ENCODE peak calls at places on chromosomes 16 and 17, in four cellular contexts. B, K, R and H are unnamed samples.

GRCh38 chr16:11257131-11257938 is 1.3 kb upstream of the SOCS1 start:
- DNase-seq in B (peak), R (peak), K (peak), H (peak)

GRCh38 chr16:85291302-85292148 is 179.3 kb upstream of the CIBAR2 start:
- DNase-seq in R (no peak), K (no peak), B (peak), H (peak)

GRCh38 chr17:3993493-3994220 is 29.4 kb upstream of the ATP2A3 start:
- DNase-seq in R (no peak), K (no peak), B (no peak), H (no peak)

GRCh38 chr17:5203178-5203907 is 11.7 kb upstream of the ZNF594 start:
- DNase-seq in B (no peak), K (no peak), R (peak), H (no peak)

GRCh38 chr16:81367821-81368220 is 53.1 kb downstream of the GAN start:
- DNase-seq in B (no peak), R (no peak), K (no peak), H (no peak)

GRCh38 chr16:57509231-57509923 is 23.1 kb upstream of the DOK4 start:
- DNase-seq in K (no peak), R (peak), B (no peak), H (no peak)

GRCh38 chr16:1197237-1197866 is 27.7 kb downstream of the TPSG1 start:
- DNase-seq in K (no peak), B (no peak), R (no peak), H (no peak)

GRCh38 chr17:50532452-50533024 is at the start of gene EPN3:
- DNase-seq in B (no peak), K (peak), R (peak), H (no peak)

GRCh38 chr17:5630434-5630833 is 46.1 kb upstream of the NLRP1 start:
- DNase-seq in K (no peak), B (no peak), R (peak), H (no peak)

GRCh38 chr17:74220966-74221814 is 7.8 kb downstream of the TTYH2 start:
- DNase-seq in B (no peak), R (no peak), K (no peak), H (no peak)

GRCh38 chr16:1655909-1656807 is 21.9 kb upstream of the JPT2 start:
- DNase-seq in R (no peak), B (no peak), K (no peak), H (no peak)

GRCh38 chr17:7219434-7219811 is 213 bp downstream of the DLG4 start:
- DNase-seq in K (no peak), R (no peak), B (no peak), H (no peak)

GRCh38 chr17:38560503-38561318 is 45.0 kb downstream of the SRCIN1 start:
- DNase-seq in R (peak), K (no peak), B (no peak), H (no peak)

GRCh38 chr16:72371307-72372081 is 199.5 kb upstream of the PMFBP1 start:
- DNase-seq in K (peak), R (peak), B (no peak), H (no peak)

GRCh38 chr17:16474012-16474725 is 17.8 kb downstream of the LRRC75A start:
- DNase-seq in B (no peak), R (no peak), K (no peak), H (no peak)

DNA sequence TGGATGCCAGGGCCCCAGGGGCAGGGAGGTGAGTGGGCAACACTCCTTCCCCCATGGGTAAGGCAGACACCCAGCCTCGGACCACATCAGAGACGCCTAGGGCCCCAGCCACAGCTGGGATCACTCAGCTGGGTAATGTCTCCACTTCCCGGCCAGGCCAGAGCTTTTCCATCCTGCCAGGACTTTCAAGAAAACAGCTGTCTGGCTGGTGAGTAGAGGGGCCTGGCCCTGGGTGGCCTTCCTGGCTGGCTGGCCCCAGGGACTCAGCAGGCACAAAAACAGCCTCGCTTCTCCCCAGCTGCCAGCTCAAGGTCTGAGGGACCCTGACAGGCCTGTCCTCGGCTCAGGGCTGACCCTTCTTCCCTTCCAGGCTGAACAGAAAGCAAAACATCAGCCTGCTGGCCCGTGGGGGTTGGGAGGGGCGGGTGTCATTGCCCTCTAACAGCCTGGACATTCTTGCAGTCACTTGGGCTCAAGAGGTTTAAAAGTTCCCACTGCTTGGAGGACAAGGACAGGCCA is 45.3 kb upstream of the JPH3 start:
- DNase-seq in R (peak), K (no peak), B (peak), H (peak)
- H3K27ac ChIP-seq in R (no peak), K (no peak), B (no peak), H (peak)

DNA sequence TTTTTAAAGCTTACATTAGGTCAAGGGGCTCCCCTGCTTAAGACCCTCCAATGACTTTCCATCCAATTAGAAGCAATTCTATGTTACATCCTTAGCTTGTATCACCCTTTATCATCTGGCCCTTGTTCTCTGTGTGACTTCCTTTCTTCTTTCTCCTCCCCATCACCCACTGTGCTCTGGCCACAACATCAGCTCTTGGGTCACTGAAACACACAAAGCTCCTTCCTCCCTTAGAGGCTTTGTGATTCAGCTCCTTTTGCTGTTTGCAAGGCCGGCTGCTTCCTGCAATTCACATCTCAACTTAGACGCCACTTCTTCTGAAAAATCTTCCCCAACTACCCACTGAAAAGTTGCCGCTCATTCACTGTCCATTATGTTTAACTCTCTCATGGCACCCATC is 130.9 kb upstream of the CACNG3 start:
- DNase-seq in R (no peak), B (no peak), K (no peak), H (no peak)
- H3K27ac ChIP-seq in R (no peak), B (no peak), K (no peak), H (no peak)

DNA sequence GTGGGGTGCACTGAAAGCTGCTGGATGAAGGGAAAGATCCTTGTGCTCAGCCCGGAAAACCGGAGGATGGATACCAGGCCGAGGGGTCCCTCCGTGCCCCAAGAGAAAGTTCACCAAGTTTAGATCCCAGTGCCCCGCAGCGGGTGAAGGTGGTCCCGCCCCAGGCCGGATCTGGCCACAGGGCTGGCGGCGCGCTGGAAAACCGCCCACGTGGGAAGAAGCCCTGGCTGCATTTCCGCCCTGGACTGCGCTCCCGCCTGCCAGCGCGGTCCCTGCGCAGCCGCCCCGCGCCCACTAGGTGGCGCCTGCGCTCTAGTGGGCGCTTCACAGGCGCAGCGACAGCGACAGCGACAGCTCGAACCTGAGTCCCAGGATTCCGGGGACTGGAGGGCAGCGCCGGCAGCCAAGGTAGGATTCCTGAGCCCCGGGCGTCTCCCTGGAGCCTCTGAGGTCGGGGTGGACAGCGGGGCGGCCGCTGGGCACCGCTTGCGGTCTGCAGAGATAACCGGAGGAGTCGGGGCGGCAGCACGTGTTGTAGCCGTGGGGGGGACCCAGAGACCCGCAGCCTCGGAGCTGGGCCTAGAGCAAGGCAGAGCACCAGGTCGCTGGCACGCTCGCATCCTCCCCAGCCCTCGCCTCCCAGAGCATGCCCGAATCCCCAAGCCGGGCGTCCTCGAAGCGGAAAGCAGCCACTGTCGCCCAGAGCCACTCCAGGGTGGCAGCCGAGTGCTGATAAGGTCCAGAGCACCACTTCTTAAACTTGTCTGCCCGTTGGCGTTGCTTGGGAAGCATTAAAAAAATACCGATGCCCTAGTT is at the start of gene CHD9:
- DNase-seq in K (peak), B (peak), R (peak), H (peak)
- H3K27ac ChIP-seq in K (peak), B (peak), R (peak), H (peak)

DNA sequence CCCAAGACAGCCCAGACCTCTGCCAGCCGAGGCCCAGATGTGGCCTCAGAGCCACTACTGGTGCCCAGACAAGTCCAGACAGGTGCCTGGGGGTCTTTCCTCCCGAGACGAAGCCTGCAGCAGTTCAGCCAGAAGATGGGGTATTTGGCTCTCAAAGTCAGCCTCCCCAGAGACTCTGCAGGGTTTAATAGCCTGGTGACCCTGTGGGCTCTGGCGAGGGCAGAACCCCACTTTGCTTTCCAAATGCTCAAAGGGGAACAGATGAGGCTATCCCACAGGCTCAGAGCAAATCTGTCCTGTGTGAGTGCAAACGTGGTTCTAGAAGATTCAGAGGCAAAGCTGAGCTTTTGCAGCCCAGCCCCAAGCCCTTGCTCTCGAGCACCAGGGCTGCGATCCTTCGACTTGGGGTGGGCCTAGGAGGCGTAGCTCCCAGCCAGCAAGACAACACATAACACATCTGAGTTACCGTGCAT is 236.0 kb downstream of the MRTFB start:
- DNase-seq in B (no peak), K (no peak), R (peak), H (no peak)
- H3K27ac ChIP-seq in B (no peak), K (peak), R (peak), H (no peak)

GRCh38 chr17:46199379-46199778 is 6.2 kb upstream of the KANSL1 start:
- DNase-seq in B (no peak), R (no peak), K (no peak), H (no peak)
- H3K27ac ChIP-seq in B (no peak), R (peak), K (no peak), H (no peak)

GRCh38 chr16:65621640-65622039 is 499.8 kb upstream of the CDH11 start:
- DNase-seq in B (no peak), K (no peak), R (no peak), H (no peak)

GRCh38 chr16:65624246-65624645 is 502.4 kb upstream of the CDH11 start:
- DNase-seq in R (no peak), K (no peak), B (no peak), H (no peak)

GRCh38 chr16:65624696-65625095 is 502.8 kb upstream of the CDH11 start:
- DNase-seq in B (no peak), R (no peak), K (no peak), H (no peak)

GRCh38 chr16:65619606-65620005 is 497.7 kb upstream of the CDH11 start:
- DNase-seq in R (peak), B (no peak), K (no peak), H (no peak)

GRCh38 chr16:65622161-65622560 is 500.3 kb upstream of the CDH11 start:
- DNase-seq in B (no peak), R (no peak), K (no peak), H (no peak)
- H3K27ac ChIP-seq in B (no peak), R (no peak), K (no peak), H (no peak)

GRCh38 chr17:82889496-82890338 is 49.9 kb upstream of the ZNF750 start:
- DNase-seq in K (peak), R (no peak), B (no peak), H (peak)
- H3K27ac ChIP-seq in K (peak), R (no peak), B (no peak), H (peak)

GRCh38 chr17:48627242-48627597 is 1.1 kb upstream of the HOXB9 start:
- DNase-seq in K (no peak), R (no peak), B (no peak), H (no peak)
- H3K27ac ChIP-seq in K (no peak), R (no peak), B (no peak), H (no peak)

GRCh38 chr16:88453621-88454314 is 688 bp downstream of the ZFPM1 start:
- DNase-seq in K (peak), B (no peak), R (peak), H (no peak)
- H3K27ac ChIP-seq in K (peak), B (no peak), R (no peak), H (no peak)